ENCODE peak calls at places on chromosomes 11 and 22, in nine cellular contexts. C is HepG2; H is stimulated activated CD4-positive, alpha-beta T cell treated with anti-CD3 and anti-CD28 coated beads, Interleukin-2, amount 100 ng/mL, for 48 hours; S is smooth muscle cell of the brain vasculature; E is fibroblast of the aortic adventitia; Y is CD4-positive, alpha-beta memory T cell; F is endothelial cell; M is amniotic epithelial cell; V is CD8-positive, alpha-beta T cell. Q is an unnamed sample.

GRCh38 chr11:10597877-10598341 is 29.4 kb upstream of the LYVE1 start:
- DNase-seq in C (no peak), H (no peak), S (no peak), E (no peak), Y (no peak), F (no peak), M (peak; percentile 66), V (no peak), Q (no peak)

GRCh38 chr11:3853935-3854659 is 1.4 kb upstream of the STIM1 start:
- DNase-seq in C (no peak), H (peak; percentile 57), S (no peak), E (no peak), Y (peak; percentile 80), F (no peak), M (no peak), V (peak; percentile 71), Q (peak; percentile 28)

GRCh38 chr11:67416416-67417335 is 1.2 kb downstream of the CARNS1 start:
- DNase-seq in C (peak; percentile 64), H (no peak), S (no peak), E (peak; percentile 31), Y (peak; percentile 82), F (no peak), M (peak; percentile 36), V (peak; percentile 85), Q (no peak)

GRCh38 chr11:10044618-10045017 is 249.4 kb downstream of the SBF2 start:
- DNase-seq in C (peak; percentile 4), H (no peak), S (no peak), E (no peak), Y (no peak), F (no peak), M (peak; percentile 33), V (no peak), Q (peak; percentile 2)

GRCh38 chr11:61847914-61848581 is 19.9 kb downstream of the FADS2 start:
- DNase-seq in C (no peak), H (no peak), S (no peak), E (no peak), Y (no peak), F (no peak), M (no peak), V (no peak), Q (no peak)

GRCh38 chr11:112619106-112619505 is 342.1 kb upstream of the NCAM1 start:
- DNase-seq in C (no peak), H (no peak), S (no peak), E (no peak), Y (no peak), F (no peak), M (no peak), V (no peak), Q (no peak)

GRCh38 chr11:44470849-44471248 is 94.6 kb upstream of the CD82 start:
- DNase-seq in C (no peak), H (no peak), S (no peak), E (no peak), Y (no peak), F (no peak), M (no peak), V (no peak), Q (no peak)

GRCh38 chr11:1546536-1547466 is 25.3 kb downstream of the DUSP8 start:
- DNase-seq in C (no peak), H (peak; percentile 46), S (no peak), E (no peak), Y (peak; percentile 59), F (peak; percentile 59), M (no peak), V (peak; percentile 63), Q (peak; percentile 62)

GRCh38 chr11:68379216-68379615 is 66.8 kb downstream of the LRP5 start:
- DNase-seq in C (no peak), H (no peak), S (no peak), E (no peak), Y (no peak), F (peak; percentile 40), M (no peak), V (no peak), Q (no peak)

GRCh38 chr11:22976146-22976545 is 115.9 kb upstream of the CCDC179 start:
- DNase-seq in C (no peak), H (peak; percentile 3), S (peak; percentile 2), E (no peak), Y (no peak), F (no peak), M (peak; percentile 63), V (no peak), Q (no peak)

GRCh38 chr11:35134403-35135126 is 4.4 kb upstream of the CD44 start:
- DNase-seq in C (no peak), H (no peak), S (no peak), E (peak; percentile 64), Y (no peak), F (no peak), M (no peak), V (no peak), Q (no peak)

GRCh38 chr11:66722745-66723651 is 6.0 kb downstream of the SPTBN2 start:
- DNase-seq in C (no peak), H (no peak), S (no peak), E (no peak), Y (no peak), F (no peak), M (no peak), V (no peak), Q (no peak)

GRCh38 chr11:6002202-6002699 is 4.5 kb downstream of the OR56A4 start:
- DNase-seq in C (no peak), H (no peak), S (no peak), E (no peak), Y (no peak), F (no peak), M (no peak), V (no peak), Q (no peak)

GRCh38 chr11:29623144-29623722 is 393.6 kb downstream of the KCNA4 start:
- DNase-seq in C (no peak), H (no peak), S (no peak), E (no peak), Y (no peak), F (no peak), M (no peak), V (no peak), Q (no peak)

GRCh38 chr11:27795955-27796861 is 96.0 kb upstream of the BDNF start:
- DNase-seq in C (no peak), H (no peak), S (no peak), E (no peak), Y (no peak), F (no peak), M (no peak), V (no peak), Q (no peak)

GRCh38 chr11:976431-977160 is 50.9 kb downstream of the AP2A2 start:
- DNase-seq in C (no peak), H (no peak), S (no peak), E (peak; percentile 42), Y (no peak), F (no peak), M (peak; percentile 31), V (peak; percentile 14), Q (no peak)

GRCh38 chr22:50551160-50551752 is 5.6 kb downstream of the KLHDC7B start:
- DNase-seq in C (no peak), H (no peak), S (no peak), E (no peak), Y (no peak), F (no peak), M (no peak), V (no peak), Q (no peak)

GRCh38 chr11:22624742-22625447 is 728 bp downstream of the FANCF start:
- DNase-seq in C (peak; percentile 72), H (no peak), S (peak; percentile 13), E (peak; percentile 55), Y (no peak), F (no peak), M (peak; percentile 53), V (peak; percentile 56), Q (peak; percentile 78)

GRCh38 chr22:32539631-32540449 is 65.2 kb downstream of the FBXO7 start:
- DNase-seq in C (no peak), H (no peak), S (no peak), E (no peak), Y (no peak), F (no peak), M (peak; percentile 23), V (no peak), Q (peak; percentile 90)

GRCh38 chr22:40281717-40282116 is 64.6 kb upstream of the ADSL start:
- DNase-seq in C (no peak), H (no peak), S (no peak), E (no peak), Y (no peak), F (no peak), M (no peak), V (no peak), Q (no peak)

GRCh38 chr22:17706451-17706900 is 67.8 kb downstream of the BID start:
- DNase-seq in C (peak; percentile 36), H (peak; percentile 24), S (peak; percentile 88), E (peak; percentile 92), Y (peak; percentile 11), F (peak; percentile 6), M (peak; percentile 98), V (peak; percentile 8), Q (peak; percentile 51)

GRCh38 chr11:117837070-117837776 is 12.7 kb upstream of the FXYD2 start:
- DNase-seq in C (no peak), H (no peak), S (no peak), E (no peak), Y (no peak), F (no peak), M (no peak), V (no peak), Q (no peak)

GRCh38 chr11:120647681-120648080 is 136.1 kb downstream of the GRIK4 start:
- DNase-seq in C (no peak), H (no peak), S (no peak), E (no peak), Y (no peak), F (no peak), M (no peak), V (no peak), Q (no peak)

GRCh38 chr11:70025308-70025707 is 52.8 kb upstream of the ANO1 start:
- DNase-seq in C (no peak), H (no peak), S (no peak), E (no peak), Y (no peak), F (no peak), M (no peak), V (no peak), Q (no peak)

GRCh38 chr22:25453557-25453956 is 110.9 kb upstream of the GRK3 start:
- DNase-seq in C (no peak), H (peak; percentile 30), S (no peak), E (no peak), Y (no peak), F (no peak), M (no peak), V (no peak), Q (no peak)

GRCh38 chr11:44623321-44623715 is 57.9 kb downstream of the CD82 start:
- DNase-seq in C (no peak), H (no peak), S (no peak), E (no peak), Y (no peak), F (no peak), M (no peak), V (peak; percentile 3), Q (no peak)

GRCh38 chr11:77197626-77198320 is 69.7 kb downstream of the MYO7A start:
- DNase-seq in C (no peak), H (no peak), S (no peak), E (no peak), Y (no peak), F (no peak), M (no peak), V (no peak), Q (no peak)

GRCh38 chr11:42707541-42707940 is 604.3 kb upstream of the API5 start:
- DNase-seq in C (no peak), H (no peak), S (no peak), E (no peak), Y (no peak), F (no peak), M (no peak), V (no peak), Q (no peak)

GRCh38 chr22:44638966-44639739 is 62.9 kb upstream of the PRR5 start:
- DNase-seq in C (no peak), H (no peak), S (no peak), E (peak; percentile 37), Y (no peak), F (no peak), M (no peak), V (no peak), Q (no peak)

GRCh38 chr11:83773950-83774880 is 488.0 kb upstream of the CCDC90B start:
- DNase-seq in C (no peak), H (no peak), S (no peak), E (peak; percentile 33), Y (no peak), F (no peak), M (peak; percentile 74), V (no peak), Q (no peak)

GRCh38 chr22:29209624-29209929 is 3.9 kb downstream of the EMID1 start:
- DNase-seq in C (no peak), H (no peak), S (no peak), E (no peak), Y (no peak), F (no peak), M (no peak), V (no peak), Q (no peak)